ENCODE peak calls at places on chromosomes 16 and 17, in six cellular contexts. E is H1, J is IMR-90, H is H9, W is neuronal stem cell, P is trophoblast cell. G is an unnamed sample.

GRCh38 chr17:63483038-63483437 is 6.2 kb downstream of the ACE start:
- DNase-seq in E (no peak), J (no peak), H (no peak), W (no peak), P (no peak), G (no peak)

GRCh38 chr16:56547120-56547948 is 17.5 kb upstream of the MT4 start:
- DNase-seq in E (peak), J (peak), H (peak), W (peak), P (no peak), G (peak)

GRCh38 chr16:69112285-69113129 is 7.1 kb downstream of the HAS3 start:
- DNase-seq in E (peak), J (peak), H (peak), W (peak), P (peak), G (peak)

GRCh38 chr17:77282524-77283515 is 142.1 kb downstream of the SEC14L1 start:
- DNase-seq in E (no peak), J (peak), H (peak), W (no peak), P (peak), G (peak)

GRCh38 chr16:79679334-79679733 is 78.8 kb upstream of the MAF start:
- DNase-seq in E (no peak), J (no peak), H (no peak), W (no peak), P (no peak), G (no peak)

GRCh38 chr16:51637744-51638100 is 486.7 kb upstream of the SALL1 start:
- DNase-seq in E (no peak), J (no peak), H (no peak), W (no peak), P (no peak), G (peak)

GRCh38 chr17:41917957-41918391 is 777 bp downstream of the ACLY start:
- DNase-seq in E (peak), J (peak), H (no peak), W (no peak), P (no peak), G (peak)

GRCh38 chr16:30054959-30055553 is 10.5 kb upstream of the ALDOA start:
- DNase-seq in E (peak), J (no peak), H (peak), W (no peak), P (peak), G (peak)

GRCh38 chr17:44081681-44082080 is 11.1 kb downstream of the G6PC3 start:
- DNase-seq in E (no peak), J (no peak), H (no peak), W (no peak), P (no peak), G (no peak)

GRCh38 chr17:44084921-44085320 is 14.4 kb downstream of the G6PC3 start:
- DNase-seq in E (no peak), J (no peak), H (no peak), W (no peak), P (no peak), G (no peak)

GRCh38 chr17:44084131-44084538 is 13.6 kb downstream of the G6PC3 start:
- DNase-seq in E (peak), J (no peak), H (peak), W (no peak), P (no peak), G (no peak)

GRCh38 chr17:44082206-44082605 is 11.7 kb downstream of the G6PC3 start:
- DNase-seq in E (no peak), J (no peak), H (no peak), W (no peak), P (no peak), G (no peak)

DNA sequence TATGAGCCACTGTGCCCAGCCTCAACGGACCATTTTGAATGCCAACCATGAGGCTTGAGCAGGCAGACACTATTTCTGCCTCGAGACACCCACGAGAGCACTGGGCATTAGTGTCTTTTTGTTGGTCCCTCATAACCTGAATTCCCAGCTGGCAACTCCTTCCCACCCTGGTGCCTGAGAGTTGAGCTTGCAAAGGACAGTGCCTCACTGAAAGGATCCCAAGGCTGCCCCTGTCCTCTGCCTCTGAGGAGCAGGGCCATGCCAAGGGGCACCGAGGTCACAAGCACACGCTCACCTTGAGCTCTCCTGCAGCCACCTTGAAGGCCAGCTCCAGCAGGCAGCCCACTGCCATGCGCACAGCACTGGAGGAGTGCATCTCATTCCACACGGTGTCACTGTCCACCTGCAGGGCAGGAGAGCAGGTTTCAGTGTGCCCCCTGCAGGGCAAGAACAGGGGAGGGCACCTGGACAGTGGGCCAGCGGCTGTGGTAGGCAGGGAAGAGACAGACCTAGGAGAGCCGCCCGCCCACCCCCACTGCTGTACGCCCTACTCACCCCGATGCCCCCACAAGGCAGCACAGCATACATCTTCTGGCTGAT is 12.8 kb downstream of the G6PC3 start:
- DNase-seq in E (no peak), J (no peak), H (peak), W (no peak), P (peak), G (no peak)
- H3K14ac ChIP-seq in E (no peak), J (no peak), H (no peak), W (no peak), P (no peak), G (no peak)

GRCh38 chr16:85188822-85189672 is 76.8 kb upstream of the CIBAR2 start:
- DNase-seq in E (no peak), J (no peak), H (no peak), W (no peak), P (no peak), G (peak)
- H3K9ac ChIP-seq in E (no peak), J (no peak), H (no peak), W (no peak), P (no peak), G (no peak)

GRCh38 chr17:81542431-81543338 is 9.5 kb downstream of the FAAP100 start:
- DNase-seq in E (no peak), J (no peak), H (no peak), W (no peak), P (no peak), G (no peak)

GRCh38 chr17:81540676-81541027 is 11.5 kb downstream of the FAAP100 start:
- DNase-seq in E (no peak), J (no peak), H (no peak), W (no peak), P (no peak), G (no peak)

GRCh38 chr17:81539961-81540675 is 11.9 kb downstream of the FSCN2 start:
- DNase-seq in E (no peak), J (no peak), H (no peak), W (no peak), P (no peak), G (no peak)

GRCh38 chr17:81539571-81539900 is 11.4 kb downstream of the FSCN2 start:
- DNase-seq in E (no peak), J (no peak), H (no peak), W (no peak), P (no peak), G (no peak)

DNA sequence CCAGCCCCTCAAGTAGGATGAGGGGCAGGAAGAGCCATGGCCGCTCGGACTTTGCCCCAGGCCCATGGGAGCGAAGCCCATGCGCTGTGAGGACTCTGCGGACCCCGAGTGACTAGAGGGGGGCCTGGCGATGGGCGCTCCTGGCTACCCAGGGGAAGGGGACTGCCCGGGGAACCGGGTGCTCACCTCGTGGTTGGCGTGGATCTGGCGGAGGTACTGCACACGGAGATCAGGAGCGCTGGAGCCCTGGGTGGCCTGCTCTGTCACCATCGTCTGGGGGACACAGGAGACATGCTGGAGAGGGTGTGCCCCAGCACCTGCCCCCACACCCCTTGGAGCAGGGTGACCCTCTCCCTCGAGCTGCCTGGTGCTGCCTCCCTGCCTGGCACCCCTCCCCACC is 11.0 kb downstream of the FAAP100 start:
- DNase-seq in E (no peak), J (no peak), H (no peak), W (no peak), P (no peak), G (no peak)
- H3K14ac ChIP-seq in E (no peak), J (no peak), H (no peak), W (no peak), P (no peak), G (no peak)

GRCh38 chr17:20059728-20060188 is 50.6 kb downstream of the SPECC1 start:
- DNase-seq in E (no peak), J (peak), H (no peak), W (no peak), P (no peak), G (peak)
- H3K9ac ChIP-seq in E (no peak), J (no peak), H (no peak), W (no peak), P (no peak), G (no peak)

DNA sequence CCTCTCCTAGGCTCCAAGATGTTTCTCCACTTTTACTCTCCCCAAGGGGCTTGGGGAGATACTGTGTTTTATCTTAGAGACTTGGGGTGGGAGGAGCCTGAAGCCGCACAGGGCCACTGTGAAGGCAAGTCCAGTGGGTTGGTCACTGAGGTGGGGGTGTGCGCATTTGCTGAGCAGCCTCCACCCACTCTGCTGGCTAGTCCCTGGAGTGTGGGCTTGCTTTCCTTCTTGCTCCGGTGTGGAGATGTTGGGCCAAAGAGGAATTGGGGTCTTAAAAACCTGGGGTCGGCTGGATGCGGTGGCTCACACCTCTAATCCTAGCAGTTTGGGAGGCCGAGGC is 4.0 kb upstream of the CLDN9 start:
- DNase-seq in E (no peak), J (no peak), H (no peak), W (no peak), P (no peak), G (no peak)
- H3K14ac ChIP-seq in E (no peak), J (no peak), H (peak), W (peak), P (peak), G (no peak)

GRCh38 chr17:1557355-1558095 is 5.1 kb downstream of the PITPNA start:
- DNase-seq in E (no peak), J (peak), H (no peak), W (no peak), P (peak), G (peak)

GRCh38 chr17:1560582-1561170 is 1.9 kb downstream of the PITPNA start:
- DNase-seq in E (no peak), J (no peak), H (no peak), W (no peak), P (no peak), G (peak)

GRCh38 chr17:1559743-1560581 is 2.6 kb downstream of the PITPNA start:
- DNase-seq in E (no peak), J (no peak), H (no peak), W (no peak), P (no peak), G (no peak)

GRCh38 chr17:1558401-1558800 is 4.2 kb downstream of the PITPNA start:
- DNase-seq in E (no peak), J (no peak), H (no peak), W (no peak), P (no peak), G (peak)

DNA sequence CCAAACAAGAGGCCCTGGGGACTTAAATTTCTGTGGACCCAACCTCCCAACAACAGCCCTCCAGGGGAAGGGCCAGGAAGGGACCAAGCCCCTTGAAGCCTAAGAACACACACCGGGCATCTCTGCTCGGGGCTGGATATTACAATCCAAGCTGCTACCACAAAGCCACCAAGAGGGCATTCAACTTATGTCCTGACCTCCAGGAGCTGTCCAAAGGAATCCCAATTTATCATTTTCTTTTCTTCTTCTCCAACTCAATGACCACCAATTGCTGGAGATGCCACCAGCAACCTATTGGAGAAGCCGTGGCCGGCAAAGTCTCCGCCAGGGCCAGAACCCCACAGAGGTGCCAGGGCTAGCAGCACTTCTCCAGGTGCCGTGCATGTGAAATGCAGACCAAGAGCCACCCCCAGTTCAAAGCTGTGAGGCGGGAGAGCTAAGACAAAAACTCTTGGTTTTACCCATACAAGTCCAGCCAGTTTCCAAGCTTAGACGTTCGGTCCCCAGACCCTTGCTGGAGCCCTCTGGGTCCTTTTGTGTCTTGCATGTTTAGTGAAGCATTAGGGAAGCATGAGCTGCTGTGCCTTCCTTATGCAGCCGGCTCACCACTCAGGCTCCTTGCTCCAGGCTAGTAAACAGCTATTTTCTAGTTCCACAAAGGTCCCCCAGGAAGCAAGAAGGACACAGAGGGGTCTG is 3.4 kb downstream of the PITPNA start:
- DNase-seq in E (no peak), J (no peak), H (no peak), W (no peak), P (no peak), G (no peak)
- H3K9ac ChIP-seq in E (no peak), J (no peak), H (no peak), W (no peak), P (no peak), G (peak)

GRCh38 chr17:80603380-80603779 is 58.7 kb downstream of the RPTOR start:
- DNase-seq in E (no peak), J (no peak), H (no peak), W (no peak), P (no peak), G (no peak)
- H3K14ac ChIP-seq in E (no peak), J (no peak), H (no peak), W (no peak), P (no peak), G (no peak)

DNA sequence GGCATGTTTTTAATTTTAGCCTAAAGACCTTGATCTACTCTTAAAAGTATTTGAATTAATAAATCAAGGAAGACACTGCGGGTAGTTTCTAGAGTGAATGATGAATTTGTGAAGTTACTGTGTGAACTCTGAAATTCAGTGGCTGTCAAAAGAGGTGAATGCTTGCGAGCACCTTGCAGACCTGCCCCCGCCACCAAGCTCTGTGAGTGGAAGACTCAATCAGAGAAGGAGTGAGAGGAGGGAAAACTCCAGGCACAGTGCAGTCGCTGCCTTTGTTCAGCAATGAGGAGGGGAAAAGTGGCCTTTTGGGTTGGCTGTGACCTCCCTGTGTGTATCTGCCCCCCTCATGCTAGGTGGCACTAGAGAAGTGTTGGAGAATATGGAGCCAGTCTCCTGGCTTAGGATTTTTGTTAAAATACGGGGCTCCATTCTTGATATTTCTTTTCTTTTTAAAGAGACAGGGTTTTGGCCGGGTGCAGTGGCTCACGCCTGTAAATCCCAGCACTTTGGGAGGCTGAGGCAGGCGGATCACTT is 53.0 kb downstream of the LDHD start:
- DNase-seq in E (no peak), J (no peak), H (no peak), W (no peak), P (no peak), G (no peak)
- H3K9ac ChIP-seq in E (peak), J (no peak), H (no peak), W (no peak), P (no peak), G (no peak)

GRCh38 chr17:40799859-40800258 is at the start of gene KRT28:
- DNase-seq in E (no peak), J (no peak), H (no peak), W (no peak), P (no peak), G (no peak)
- H3K14ac ChIP-seq in E (no peak), J (no peak), H (no peak), W (no peak), P (no peak), G (no peak)